ENCODE peak calls at places on chromosomes 6 and 20, in six cellular contexts. C is breast epithelium, H is uterus, G is heart left ventricle, I is adrenal gland, B is fibroblast of lung. N is an unnamed sample.

GRCh38 chr6:167291623-167292300 is 647 bp downstream of the UNC93A start:
- DNase-seq in G (no peak), I (no peak), B (no peak), H (no peak), C (no peak), N (no peak)

GRCh38 chr20:45969712-45970634 is 2.0 kb downstream of the ZNF335 start:
- DNase-seq in H (no peak), C (no peak), I (peak; percentile 38), G (no peak), B (peak; percentile 72), N (no peak)

GRCh38 chr6:165404703-165405102 is 95.3 kb upstream of the C6orf118 start:
- DNase-seq in C (no peak), I (no peak), G (no peak), H (no peak), B (no peak), N (no peak)

GRCh38 chr20:41538810-41539596 is 79.2 kb downstream of the CHD6 start:
- DNase-seq in I (no peak), C (no peak), H (no peak), G (no peak), B (no peak), N (no peak)

GRCh38 chr6:70863343-70863742 is 93.5 kb downstream of the B3GAT2 start:
- DNase-seq in C (no peak), I (no peak), B (no peak), G (no peak), H (no peak), N (no peak)

GRCh38 chr6:47358440-47359225 is 48.9 kb upstream of the TNFRSF21 start:
- DNase-seq in G (no peak), C (no peak), I (no peak), B (no peak), H (no peak), N (no peak)

GRCh38 chr6:25942561-25943147 is 12.2 kb upstream of the SLC17A2 start:
- DNase-seq in C (no peak), G (no peak), H (no peak), B (peak; percentile 82), I (no peak), N (no peak)

GRCh38 chr6:129302671-129303070 is 407.3 kb downstream of the ARHGAP18 start:
- DNase-seq in B (no peak), G (no peak), H (no peak), I (no peak), C (no peak), N (no peak)

GRCh38 chr6:129446272-129446851 is 263.6 kb downstream of the ARHGAP18 start:
- DNase-seq in I (no peak), H (no peak), B (no peak), G (no peak), C (no peak), N (no peak)

GRCh38 chr20:63698739-63699465 is 2.5 kb downstream of the TNFRSF6B start:
- DNase-seq in G (peak; percentile 76), B (peak; percentile 84), C (no peak), H (peak; percentile 65), I (peak; percentile 92), N (no peak)

GRCh38 chr6:125142614-125143013 is 11.0 kb upstream of the TPD52L1 start:
- DNase-seq in G (no peak), C (no peak), I (no peak), B (peak; percentile 39), H (no peak), N (no peak)

GRCh38 chr6:15481892-15482291 is 180.9 kb downstream of the DTNBP1 start:
- DNase-seq in H (no peak), G (no peak), C (no peak), I (no peak), B (no peak), N (no peak)

GRCh38 chr6:168361766-168362165 is 42.2 kb upstream of the DACT2 start:
- DNase-seq in I (no peak), B (no peak), C (no peak), G (no peak), H (no peak), N (no peak)

GRCh38 chr6:138239774-138240173 is 21.5 kb upstream of the PBOV1 start:
- DNase-seq in H (no peak), G (no peak), B (no peak), C (no peak), I (no peak), N (no peak)

GRCh38 chr6:137409378-137409777 is 84.8 kb downstream of the OLIG3 start:
- DNase-seq in B (no peak), G (no peak), H (no peak), I (no peak), C (no peak), N (no peak)

GRCh38 chr6:35426074-35426473 is 26.1 kb upstream of the FANCE start:
- DNase-seq in I (no peak), B (no peak), C (no peak), G (no peak), H (no peak), N (no peak)

GRCh38 chr6:166744654-166745134 is 117.6 kb upstream of the RPS6KA2 start:
- DNase-seq in G (no peak), H (no peak), C (no peak), B (no peak), I (no peak), N (no peak)

GRCh38 chr6:69816569-69816968 is 19.8 kb upstream of the LMBRD1 start:
- DNase-seq in C (no peak), H (no peak), I (no peak), B (no peak), G (no peak), N (no peak)

GRCh38 chr6:30836431-30836866 is 47.9 kb upstream of the DDR1 start:
- DNase-seq in B (peak; percentile 66), H (no peak), I (peak; percentile 38), G (no peak), C (peak; percentile 43), N (peak; percentile 82)

GRCh38 chr6:6556738-6557503 is 31.6 kb upstream of the LY86 start:
- DNase-seq in G (no peak), I (peak; percentile 33), B (peak; percentile 12), H (no peak), C (no peak), N (peak; percentile 56)

GRCh38 chr6:16209539-16209938 is 28.8 kb upstream of the GMPR start:
- DNase-seq in G (no peak), B (no peak), I (no peak), H (no peak), C (no peak), N (no peak)

GRCh38 chr20:17893480-17893879 is 75.1 kb downstream of the SNX5 start:
- DNase-seq in G (no peak), I (no peak), C (no peak), B (no peak), H (no peak), N (no peak)

GRCh38 chr6:15607603-15608002 is 55.2 kb downstream of the DTNBP1 start:
- DNase-seq in I (no peak), C (no peak), B (no peak), G (no peak), H (no peak), N (no peak)

GRCh38 chr6:109292420-109292819 is 89.8 kb downstream of the CD164 start:
- DNase-seq in C (no peak), H (no peak), B (no peak), G (no peak), I (no peak), N (no peak)

GRCh38 chr20:44495802-44496481 is 20.3 kb downstream of the TTPAL start:
- DNase-seq in H (no peak), G (no peak), C (no peak), B (peak; percentile 93), I (no peak), N (no peak)

GRCh38 chr20:15699431-15700146 is 873.7 kb downstream of the KIF16B start:
- DNase-seq in I (peak; percentile 18), G (no peak), C (peak; percentile 24), H (no peak), B (no peak), N (no peak)

DNA sequence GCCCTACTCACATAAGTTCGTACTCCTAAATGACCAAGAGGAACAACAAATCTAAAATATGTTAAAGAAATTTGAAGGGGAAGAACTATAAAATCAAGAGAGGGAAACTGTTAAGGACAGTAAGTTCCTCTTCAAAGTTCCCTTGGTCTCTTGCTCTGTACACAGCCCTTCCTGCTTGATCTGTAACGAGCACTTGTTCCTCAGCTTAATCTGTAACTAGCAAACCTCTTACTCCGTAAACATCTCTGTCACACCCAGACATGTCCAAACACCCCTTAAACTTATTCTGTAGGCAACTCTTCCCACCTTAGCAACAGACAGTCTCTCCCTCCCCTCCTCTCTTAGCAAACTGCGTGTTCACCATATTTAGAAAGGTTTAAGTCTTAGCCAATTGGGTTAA is 29.9 kb downstream of the PLN start:
- DNase-seq in B (no peak), I (no peak), C (no peak), G (no peak), H (no peak), N (no peak)
- H3K9me3 ChIP-seq in B (no peaks in the 10 kb centered on the region), I (no peaks in the 10 kb centered on the region), C (peaks cover 33% of the 10 kb centered on the region), G (peaks cover 69% of the 10 kb centered on the region), H (no peaks in the 10 kb centered on the region), N (no peaks in the 10 kb centered on the region)

DNA sequence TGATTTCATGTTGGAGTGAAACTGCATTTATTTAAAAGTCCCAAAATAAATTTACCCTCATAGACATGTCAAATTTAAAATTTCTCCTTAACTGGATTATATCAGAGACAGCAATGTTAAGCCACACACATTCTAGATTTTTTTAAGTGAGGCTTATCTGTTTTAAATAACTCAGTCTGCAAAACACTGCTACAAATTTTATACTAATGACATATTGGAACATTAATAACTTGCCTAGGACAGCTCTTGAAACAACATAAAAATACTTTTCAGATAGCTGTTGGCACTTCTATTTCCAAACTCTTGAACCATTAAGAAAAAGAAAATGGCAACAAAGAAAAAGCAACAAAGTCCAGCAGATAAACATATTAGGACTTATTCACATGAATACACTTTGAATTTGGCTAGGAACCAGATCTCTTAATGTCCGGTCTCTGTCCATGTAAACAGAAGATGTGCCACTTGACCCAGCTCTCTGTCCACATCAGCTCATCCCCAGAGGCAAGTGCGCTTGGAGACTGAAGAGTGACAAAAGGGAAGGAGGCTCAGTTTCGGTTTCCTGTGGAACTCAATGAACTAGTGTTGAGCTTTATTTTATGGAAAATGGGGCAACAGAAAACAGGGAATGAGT is 219.3 kb upstream of the THBS2 start:
- DNase-seq in B (no peak), C (no peak), I (no peak), G (no peak), H (no peak), N (no peak)
- H3K9me3 ChIP-seq in B (no peaks in the 10 kb centered on the region), C (peaks cover 20% of the 10 kb centered on the region), I (no peaks in the 10 kb centered on the region), G (peaks cover 49% of the 10 kb centered on the region), H (peaks cover 3% of the 10 kb centered on the region), N (no peaks in the 10 kb centered on the region)

GRCh38 chr6:106808758-106809157 is 165.8 kb downstream of the CD24 start:
- DNase-seq in C (no peak), B (no peak), H (no peak), G (no peak), I (no peak), N (no peak)
- H3K9me3 ChIP-seq in C (peaks cover 19% of the 10 kb centered on the region), B (no peaks in the 10 kb centered on the region), H (no peaks in the 10 kb centered on the region), G (peaks cover 62% of the 10 kb centered on the region), I (no peaks in the 10 kb centered on the region), N (no peaks in the 10 kb centered on the region)

GRCh38 chr20:37454636-37455035 is 66.4 kb upstream of the NNAT start:
- DNase-seq in I (no peak), C (no peak), G (no peak), H (no peak), B (no peak), N (no peak)

GRCh38 chr20:37457928-37458327 is 63.1 kb upstream of the NNAT start:
- DNase-seq in G (no peak), B (no peak), C (no peak), I (no peak), H (no peak), N (no peak)

GRCh38 chr20:37456948-37457347 is 64.1 kb upstream of the NNAT start:
- DNase-seq in I (no peak), G (no peak), C (no peak), H (no peak), B (no peak), N (no peak)

GRCh38 chr20:37453836-37454235 is 67.2 kb upstream of the NNAT start:
- DNase-seq in B (no peak), C (no peak), I (no peak), G (no peak), H (no peak), N (no peak)

GRCh38 chr20:37455659-37456058 is 65.4 kb upstream of the NNAT start:
- DNase-seq in B (no peak), I (no peak), C (no peak), H (no peak), G (no peak), N (no peak)
- H3K9me3 ChIP-seq in B (no peaks in the 10 kb centered on the region), I (no peaks in the 10 kb centered on the region), C (peaks cover 14% of the 10 kb centered on the region), H (no peaks in the 10 kb centered on the region), G (peaks cover 51% of the 10 kb centered on the region), N (no peaks in the 10 kb centered on the region)